ENCODE peak calls at places on chromosomes 6 and 20, in eight cellular contexts. X, Q, Y, R, T, D, H and U are unnamed samples.

GRCh38 chr6:3208096-3208774 is 19.2 kb downstream of the TUBB2B start:
- DNase-seq in X (no peak), Q (peak), Y (no peak), R (no peak), T (no peak), D (no peak), H (no peak), U (no peak)

GRCh38 chr6:166318649-166319600 is 10.7 kb upstream of the PRR18 start:
- DNase-seq in X (no peak), Q (no peak), Y (no peak), R (no peak), T (no peak), D (no peak), H (no peak), U (no peak)

GRCh38 chr6:10730254-10730653 is 7.4 kb downstream of the TMEM14C start:
- DNase-seq in X (no peak), Q (no peak), Y (peak), R (no peak), T (no peak), D (no peak), H (no peak), U (no peak)

GRCh38 chr6:157656437-157657005 is 166.5 kb upstream of the SNX9 start:
- DNase-seq in X (no peak), Q (no peak), Y (no peak), R (no peak), T (no peak), D (no peak), H (no peak), U (no peak)

GRCh38 chr6:140871911-140872310 is 1260.8 kb upstream of the GJE1 start:
- DNase-seq in X (no peak), Q (peak), Y (no peak), R (no peak), T (no peak), D (no peak), H (no peak), U (no peak)

GRCh38 chr6:17045581-17046322 is 56.1 kb upstream of the STMND1 start:
- DNase-seq in X (no peak), Q (no peak), Y (no peak), R (no peak), T (no peak), D (no peak), H (no peak), U (no peak)

GRCh38 chr20:64109831-64110391 is 2.5 kb upstream of the NPBWR2 start:
- DNase-seq in X (no peak), Q (no peak), Y (no peak), R (no peak), T (peak), D (no peak), H (no peak), U (no peak)

GRCh38 chr20:10113746-10114145 is 79.0 kb downstream of the ANKEF1 start:
- DNase-seq in X (no peak), Q (no peak), Y (no peak), R (no peak), T (no peak), D (no peak), H (no peak), U (no peak)

GRCh38 chr6:163243083-163243482 is 171.4 kb upstream of the QKI start:
- DNase-seq in X (no peak), Q (no peak), Y (no peak), R (no peak), T (no peak), D (no peak), H (no peak), U (no peak)

GRCh38 chr20:47502801-47503239 is 1.1 kb downstream of the NCOA3 start:
- DNase-seq in X (no peak), Q (peak), Y (peak), R (no peak), T (no peak), D (peak), H (no peak), U (peak)

GRCh38 chr6:14635933-14636599 is 518.5 kb downstream of the CD83 start:
- DNase-seq in X (peak), Q (no peak), Y (no peak), R (no peak), T (peak), D (peak), H (no peak), U (no peak)

GRCh38 chr20:6744171-6744570 is 23.3 kb upstream of the BMP2 start:
- DNase-seq in X (no peak), Q (no peak), Y (peak), R (no peak), T (no peak), D (no peak), H (no peak), U (no peak)

GRCh38 chr6:165618241-165618640 is 44.8 kb downstream of the PDE10A start:
- DNase-seq in X (no peak), Q (no peak), Y (no peak), R (no peak), T (no peak), D (no peak), H (no peak), U (no peak)

GRCh38 chr20:24987244-24987643 is 5.3 kb downstream of the APMAP start:
- DNase-seq in X (no peak), Q (no peak), Y (no peak), R (no peak), T (peak), D (no peak), H (peak), U (peak)

GRCh38 chr6:20873425-20874190 is 339.4 kb downstream of the CDKAL1 start:
- DNase-seq in X (no peak), Q (no peak), Y (no peak), R (no peak), T (no peak), D (no peak), H (no peak), U (no peak)

GRCh38 chr6:149938571-149939462 is 3.0 kb upstream of the ULBP2 start:
- DNase-seq in X (peak), Q (peak), Y (no peak), R (no peak), T (peak), D (peak), H (peak), U (peak)

GRCh38 chr20:58515240-58516212 is at the start of gene APCDD1L:
- DNase-seq in X (no peak), Q (peak), Y (no peak), R (no peak), T (no peak), D (no peak), H (no peak), U (no peak)

GRCh38 chr6:132909742-132910141 is 95.4 kb downstream of the RPS12 start:
- DNase-seq in X (no peak), Q (no peak), Y (no peak), R (no peak), T (no peak), D (no peak), H (no peak), U (no peak)

GRCh38 chr6:38522322-38522721 is 117.4 kb downstream of the BTBD9 start:
- DNase-seq in X (no peak), Q (peak), Y (no peak), R (no peak), T (no peak), D (no peak), H (no peak), U (no peak)

GRCh38 chr6:70884074-70884983 is 72.5 kb downstream of the B3GAT2 start:
- DNase-seq in X (peak), Q (peak), Y (peak), R (peak), T (peak), D (peak), H (peak), U (peak)

GRCh38 chr6:13859871-13860555 is 45.7 kb upstream of the MCUR1 start:
- DNase-seq in X (no peak), Q (no peak), Y (no peak), R (no peak), T (no peak), D (no peak), H (peak), U (no peak)